ENCODE peak calls at places on chromosomes 16 and 17, in nine cellular contexts. M is DMS 273 treated with DMSO at 0.1 percent for 48 hours; V is H54; L is stimulated activated CD4-positive, alpha-beta T cell treated with anti-CD3 and anti-CD28 coated beads, TNF-alpha, amount 100 ng/mL, for 48 hours; J is substantia nigra; K is RPMI8226; T is GF-D8; W is right cardiac atrium; G is RPMI7951. R is an unnamed sample.

GRCh38 chr17:15776871-15777270 is 44.8 kb downstream of the TBC1D26 start:
- DNase-seq in W (no peak), K (no peak), L (no peak), J (no peak), M (no peak), T (no peak), V (no peak), G (no peak), R (no peak)

GRCh38 chr17:79612468-79613194 is 1.8 kb upstream of the RBFOX3 start:
- DNase-seq in W (no peak), J (no peak), M (peak), K (peak), T (no peak), L (peak), V (peak), G (peak), R (peak)

GRCh38 chr17:75773808-75774470 is 8.9 kb upstream of the GALK1 start:
- DNase-seq in T (no peak), G (no peak), M (no peak), K (no peak), V (no peak), W (no peak), J (no peak), L (no peak), R (no peak)

GRCh38 chr17:288802-289356 is 63.7 kb downstream of the RPH3AL start:
- DNase-seq in W (no peak), K (no peak), M (no peak), L (no peak), G (no peak), V (no peak), J (no peak), T (no peak), R (no peak)

GRCh38 chr17:39573447-39574298 is 34.0 kb downstream of the NEUROD2 start:
- DNase-seq in K (peak), M (no peak), G (peak), L (no peak), W (peak), J (no peak), V (peak), T (no peak), R (no peak)

GRCh38 chr16:73020409-73020884 is 27.5 kb downstream of the ZFHX3 start:
- DNase-seq in L (no peak), W (peak), T (no peak), G (peak), M (peak), K (peak), V (peak), J (no peak), R (peak)

GRCh38 chr16:75264531-75264998 is 13.1 kb upstream of the BCAR1 start:
- DNase-seq in W (no peak), L (no peak), J (no peak), G (peak), K (no peak), V (no peak), T (no peak), M (peak), R (no peak)

GRCh38 chr17:42354956-42355843 is 33.0 kb downstream of the STAT3 start:
- DNase-seq in T (no peak), M (no peak), V (no peak), W (no peak), G (no peak), K (no peak), J (no peak), L (no peak), R (no peak)

GRCh38 chr16:3171855-3172593 is 16.0 kb upstream of the OR1F1 start:
- DNase-seq in G (no peak), L (no peak), K (peak), T (no peak), J (no peak), V (no peak), W (no peak), M (peak), R (peak)

GRCh38 chr17:78651551-78651950 is 74.4 kb upstream of the DNAH17 start:
- DNase-seq in T (no peak), J (no peak), L (no peak), M (no peak), G (no peak), V (no peak), K (no peak), W (no peak), R (no peak)

GRCh38 chr17:78390241-78391050 is 12.0 kb downstream of the PGS1 start:
- DNase-seq in V (peak), L (no peak), K (no peak), G (peak), J (no peak), T (no peak), M (peak), W (no peak), R (no peak)

GRCh38 chr17:51853857-51854256 is 304.7 kb downstream of the CA10 start:
- DNase-seq in M (no peak), K (no peak), W (no peak), V (no peak), G (no peak), L (no peak), J (no peak), T (no peak), R (no peak)

GRCh38 chr16:65268331-65268730 is 146.5 kb upstream of the CDH11 start:
- DNase-seq in W (no peak), V (no peak), G (no peak), T (no peak), J (no peak), L (no peak), K (no peak), M (no peak), R (no peak)

GRCh38 chr16:56743840-56744239 is 13.9 kb downstream of the NUP93 start:
- DNase-seq in M (no peak), W (peak), T (no peak), G (peak), L (no peak), K (no peak), V (no peak), J (no peak), R (no peak)

GRCh38 chr17:62712011-62712615 is 84.6 kb downstream of the MRC2 start:
- DNase-seq in K (no peak), T (no peak), J (no peak), M (no peak), L (no peak), G (no peak), V (no peak), W (no peak), R (no peak)

GRCh38 chr16:86765389-86766026 is 187.2 kb downstream of the FOXL1 start:
- DNase-seq in L (no peak), G (no peak), T (no peak), K (no peak), V (no peak), M (no peak), J (no peak), W (no peak), R (no peak)

GRCh38 chr17:32820440-32820839 is 56.5 kb downstream of the MYO1D start:
- DNase-seq in J (no peak), W (no peak), G (no peak), M (no peak), T (no peak), L (no peak), K (no peak), V (no peak), R (no peak)

GRCh38 chr16:9095998-9096397 is 4.6 kb downstream of the HAPSTR1 start:
- DNase-seq in L (no peak), M (no peak), K (no peak), W (no peak), T (no peak), V (no peak), G (no peak), J (no peak), R (no peak)

GRCh38 chr16:74936902-74937560 is 47.9 kb downstream of the WDR59 start:
- DNase-seq in L (no peak), W (no peak), G (peak), V (peak), M (no peak), K (no peak), T (peak), J (no peak), R (peak)

GRCh38 chr17:61442136-61442775 is 10.0 kb upstream of the TBX4 start:
- DNase-seq in W (no peak), V (no peak), J (no peak), L (no peak), T (no peak), G (no peak), M (no peak), K (no peak), R (no peak)

GRCh38 chr17:41785876-41786226 is 660 bp downstream of the JUP start:
- DNase-seq in W (peak), T (no peak), K (peak), G (peak), M (no peak), J (no peak), L (no peak), V (no peak), R (no peak)

GRCh38 chr16:79328327-79329162 is 272.0 kb downstream of the MAF start:
- DNase-seq in W (no peak), G (no peak), J (no peak), L (no peak), M (no peak), V (no peak), K (peak), T (no peak), R (no peak)

GRCh38 chr16:10575506-10576130 is 4.8 kb downstream of the EMP2 start:
- DNase-seq in V (no peak), T (no peak), L (no peak), W (no peak), K (no peak), G (peak), M (no peak), J (no peak), R (peak)

GRCh38 chr16:66359811-66360608 is 6.5 kb upstream of the CDH5 start:
- DNase-seq in K (no peak), V (no peak), T (no peak), J (no peak), G (peak), W (peak), M (peak), L (no peak), R (no peak)

GRCh38 chr17:77425791-77426641 is 285.2 kb downstream of the SEC14L1 start:
- DNase-seq in M (no peak), L (no peak), G (peak), T (no peak), K (no peak), V (peak), W (no peak), J (no peak), R (peak)

GRCh38 chr16:81600275-81600674 is 155.7 kb downstream of the CMIP start:
- DNase-seq in V (peak), K (no peak), W (no peak), L (no peak), G (peak), M (no peak), T (no peak), J (no peak), R (no peak)

GRCh38 chr17:76642994-76643393 is 563 bp downstream of the ST6GALNAC1 start:
- DNase-seq in L (no peak), V (no peak), W (no peak), K (no peak), G (no peak), J (no peak), T (no peak), M (no peak), R (peak)

GRCh38 chr16:11836653-11837244 is 14.6 kb downstream of the RSL1D1 start:
- DNase-seq in W (no peak), J (no peak), K (no peak), L (no peak), T (no peak), G (peak), V (peak), M (no peak), R (no peak)

GRCh38 chr16:70157105-70157476 is 16.5 kb upstream of the CLEC18C start:
- DNase-seq in M (no peak), K (no peak), G (no peak), W (no peak), V (no peak), J (no peak), L (no peak), T (no peak), R (no peak)

GRCh38 chr16:56577300-56577625 is 12.1 kb upstream of the MT3 start:
- DNase-seq in T (no peak), V (no peak), J (no peak), M (no peak), G (no peak), L (no peak), W (no peak), K (no peak), R (no peak)

GRCh38 chr16:49695782-49696413 is 160.0 kb downstream of the ZNF423 start:
- DNase-seq in J (no peak), G (no peak), K (no peak), L (no peak), V (no peak), T (no peak), W (no peak), M (no peak), R (no peak)

GRCh38 chr17:72926171-72926570 is 166.3 kb downstream of the SLC39A11 start:
- DNase-seq in J (no peak), T (no peak), M (no peak), K (no peak), W (no peak), G (peak), L (no peak), V (no peak), R (no peak)

GRCh38 chr17:40450175-40450574 is 6.9 kb downstream of the IGFBP4 start:
- DNase-seq in W (no peak), K (peak), V (no peak), M (no peak), L (no peak), G (peak), J (no peak), T (no peak), R (peak)

GRCh38 chr17:31310260-31310659 is 3.6 kb downstream of the EVI2B start:
- DNase-seq in G (no peak), L (no peak), T (no peak), M (no peak), K (peak), V (no peak), W (no peak), J (no peak), R (peak)

GRCh38 chr16:50440531-50440930 is 71.7 kb upstream of the BRD7 start:
- DNase-seq in J (no peak), L (no peak), W (no peak), T (no peak), K (no peak), G (no peak), V (no peak), M (no peak), R (no peak)

GRCh38 chr17:64496348-64496785 is 487 bp downstream of the POLG2 start:
- DNase-seq in T (no peak), L (no peak), W (no peak), J (no peak), K (no peak), V (no peak), M (no peak), G (peak), R (peak)

GRCh38 chr16:969508-970378 is 1.0 kb downstream of the LMF1 start:
- DNase-seq in J (no peak), K (peak), W (peak), M (no peak), T (no peak), V (no peak), G (peak), L (no peak), R (no peak)

GRCh38 chr17:12983986-12984932 is 33.6 kb downstream of the ELAC2 start:
- DNase-seq in J (no peak), G (peak), M (no peak), V (peak), L (no peak), W (peak), T (no peak), K (no peak), R (no peak)

GRCh38 chr17:39751016-39751543 is 13.3 kb downstream of the GRB7 start:
- DNase-seq in G (no peak), J (no peak), K (no peak), W (no peak), L (no peak), M (no peak), T (no peak), V (no peak), R (no peak)